ENCODE peak calls at places on chromosome 18, in five cellular contexts. One of them, this sample, is unnamed. For H3K4me1, the result is how much of the 10 kb centered on the place peaks cover.

GRCh38 chr18:54948350-54948837 is 10.9 kb downstream of the CCDC68 start:
- DNase-seq in K562: no peak
- DNase-seq in A549: peak
- DNase-seq in IMR-90: peak
- DNase-seq in SK-N-SH: no peak
- DNase-seq in this sample: no peak

GRCh38 chr18:45324489-45325111 is 290.7 kb upstream of the SLC14A2 start:
- DNase-seq in K562: no peak
- DNase-seq in A549: no peak
- DNase-seq in IMR-90: peak
- DNase-seq in SK-N-SH: no peak
- DNase-seq in this sample: no peak

GRCh38 chr18:47283476-47283875 is 32.0 kb upstream of the SKOR2 start:
- DNase-seq in K562: peak
- DNase-seq in A549: peak
- DNase-seq in IMR-90: peak
- DNase-seq in SK-N-SH: peak
- DNase-seq in this sample: no peak

GRCh38 chr18:28584726-28585125 is 407.8 kb upstream of the CDH2 start:
- DNase-seq in K562: no peak
- DNase-seq in A549: no peak
- DNase-seq in IMR-90: peak
- DNase-seq in SK-N-SH: no peak
- DNase-seq in this sample: no peak

GRCh38 chr18:11518788-11519685 is 90.4 kb upstream of the SLC35G4 start:
- DNase-seq in K562: peak
- DNase-seq in A549: peak
- DNase-seq in IMR-90: peak
- DNase-seq in SK-N-SH: peak
- DNase-seq in this sample: no peak

GRCh38 chr18:48675330-48675761 is 136.5 kb downstream of the CTIF start:
- DNase-seq in K562: peak
- DNase-seq in A549: peak
- DNase-seq in IMR-90: peak
- DNase-seq in SK-N-SH: peak
- DNase-seq in this sample: peak

GRCh38 chr18:48952287-48953095 is 1.7 kb upstream of the SMAD7 start:
- DNase-seq in K562: peak
- DNase-seq in A549: peak
- DNase-seq in IMR-90: peak
- DNase-seq in SK-N-SH: peak
- DNase-seq in this sample: no peak

GRCh38 chr18:68734311-68734710 is 19.4 kb upstream of the TMX3 start:
- DNase-seq in K562: no peak
- DNase-seq in A549: no peak
- DNase-seq in IMR-90: peak
- DNase-seq in SK-N-SH: no peak
- DNase-seq in this sample: no peak

GRCh38 chr18:39325973-39326372 is 1760.4 kb upstream of the CELF4 start:
- DNase-seq in K562: no peak
- DNase-seq in A549: no peak
- DNase-seq in IMR-90: no peak
- DNase-seq in SK-N-SH: no peak
- DNase-seq in this sample: no peak

GRCh38 chr18:45935591-45936335 is 31.4 kb downstream of the EPG5 start:
- DNase-seq in K562: no peak
- DNase-seq in A549: no peak
- DNase-seq in IMR-90: peak
- DNase-seq in SK-N-SH: no peak
- DNase-seq in this sample: no peak

GRCh38 chr18:902179-902718 is 2.4 kb upstream of the ADCYAP1 start:
- DNase-seq in K562: no peak
- DNase-seq in A549: no peak
- DNase-seq in IMR-90: no peak
- DNase-seq in SK-N-SH: no peak
- DNase-seq in this sample: no peak

GRCh38 chr18:44051088-44051487 is 629.6 kb upstream of the SETBP1 start:
- DNase-seq in K562: no peak
- DNase-seq in A549: no peak
- DNase-seq in IMR-90: no peak
- DNase-seq in SK-N-SH: no peak
- DNase-seq in this sample: no peak

GRCh38 chr18:45621068-45621511 is 5.8 kb downstream of the SLC14A2 start:
- DNase-seq in K562: peak
- DNase-seq in A549: peak
- DNase-seq in IMR-90: peak
- DNase-seq in SK-N-SH: peak
- DNase-seq in this sample: no peak

GRCh38 chr18:62878305-62878704 is 163.0 kb downstream of the PHLPP1 start:
- DNase-seq in K562: no peak
- DNase-seq in A549: peak
- DNase-seq in IMR-90: no peak
- DNase-seq in SK-N-SH: no peak
- DNase-seq in this sample: no peak

GRCh38 chr18:27685807-27686412 is 491.0 kb downstream of the CDH2 start:
- DNase-seq in K562: peak
- DNase-seq in A549: peak
- DNase-seq in IMR-90: peak
- DNase-seq in SK-N-SH: peak
- DNase-seq in this sample: no peak

GRCh38 chr18:69469444-69469919 is 68.8 kb downstream of the DOK6 start:
- DNase-seq in K562: peak
- DNase-seq in A549: peak
- DNase-seq in IMR-90: no peak
- DNase-seq in SK-N-SH: peak
- DNase-seq in this sample: no peak

GRCh38 chr18:21242141-21243040 is at the start of gene GREB1L:
- DNase-seq in K562: no peak
- DNase-seq in A549: peak
- DNase-seq in IMR-90: no peak
- DNase-seq in SK-N-SH: peak
- DNase-seq in this sample: no peak

GRCh38 chr18:49590608-49591007 is 28.8 kb downstream of the LIPG start:
- DNase-seq in K562: no peak
- DNase-seq in A549: no peak
- DNase-seq in IMR-90: no peak
- DNase-seq in SK-N-SH: no peak
- DNase-seq in this sample: no peak

GRCh38 chr18:36843784-36844183 is 14.9 kb downstream of the KIAA1328 start:
- DNase-seq in K562: no peak
- DNase-seq in A549: no peak
- DNase-seq in IMR-90: peak
- DNase-seq in SK-N-SH: no peak
- DNase-seq in this sample: no peak

GRCh38 chr18:61554117-61554776 is 221.0 kb downstream of the CDH20 start:
- DNase-seq in K562: no peak
- DNase-seq in A549: no peak
- DNase-seq in IMR-90: no peak
- DNase-seq in SK-N-SH: no peak
- DNase-seq in this sample: no peak

GRCh38 chr18:69865656-69866241 is 81.9 kb downstream of the CD226 start:
- DNase-seq in K562: no peak
- DNase-seq in A549: no peak
- DNase-seq in IMR-90: no peak
- DNase-seq in SK-N-SH: no peak
- DNase-seq in this sample: no peak

GRCh38 chr18:37658894-37659293 is 93.3 kb upstream of the CELF4 start:
- DNase-seq in K562: no peak
- DNase-seq in A549: no peak
- DNase-seq in IMR-90: no peak
- DNase-seq in SK-N-SH: no peak
- DNase-seq in this sample: no peak

GRCh38 chr18:44882163-44882881 is 201.6 kb downstream of the SETBP1 start:
- DNase-seq in K562: no peak
- DNase-seq in A549: no peak
- DNase-seq in IMR-90: no peak
- DNase-seq in SK-N-SH: no peak
- DNase-seq in this sample: no peak

GRCh38 chr18:66646622-66647021 is 42.7 kb upstream of the CDH19 start:
- DNase-seq in K562: no peak
- DNase-seq in A549: no peak
- DNase-seq in IMR-90: no peak
- DNase-seq in SK-N-SH: no peak
- DNase-seq in this sample: no peak

GRCh38 chr18:32019251-32019943 is 772 bp downstream of the RNF125 start:
- DNase-seq in K562: no peak
- DNase-seq in A549: peak
- DNase-seq in IMR-90: no peak
- DNase-seq in SK-N-SH: peak
- DNase-seq in this sample: no peak

GRCh38 chr18:47409519-47409918 is 158.1 kb upstream of the SKOR2 start:
- DNase-seq in K562: no peak
- DNase-seq in A549: no peak
- DNase-seq in IMR-90: no peak
- DNase-seq in SK-N-SH: no peak
- DNase-seq in this sample: no peak

GRCh38 chr18:74436158-74436755 is 20.9 kb downstream of the DIPK1C start:
- DNase-seq in K562: no peak
- DNase-seq in A549: no peak
- DNase-seq in IMR-90: no peak
- DNase-seq in SK-N-SH: no peak
- DNase-seq in this sample: no peak

GRCh38 chr18:36809590-36810381 is 19.0 kb downstream of the TPGS2 start:
- DNase-seq in K562: peak
- DNase-seq in A549: peak
- DNase-seq in IMR-90: peak
- DNase-seq in SK-N-SH: peak
- DNase-seq in this sample: peak

GRCh38 chr18:36130039-36130831 is 536 bp downstream of the ELP2 start:
- DNase-seq in K562: peak
- DNase-seq in A549: no peak
- DNase-seq in IMR-90: peak
- DNase-seq in SK-N-SH: peak
- DNase-seq in this sample: no peak

GRCh38 chr18:28043631-28044030 is 133.3 kb downstream of the CDH2 start:
- DNase-seq in K562: no peak
- DNase-seq in A549: no peak
- DNase-seq in IMR-90: no peak
- DNase-seq in SK-N-SH: no peak
- DNase-seq in this sample: no peak

GRCh38 chr18:41096504-41096903 is 858.5 kb upstream of the PIK3C3 start:
- DNase-seq in K562: no peak
- DNase-seq in A549: no peak
- DNase-seq in IMR-90: peak
- DNase-seq in SK-N-SH: peak
- DNase-seq in this sample: no peak

GRCh38 chr18:34767601-34768027 is 57.5 kb downstream of the DTNA start:
- DNase-seq in K562: no peak
- DNase-seq in A549: no peak
- DNase-seq in IMR-90: peak
- DNase-seq in SK-N-SH: no peak
- DNase-seq in this sample: no peak

GRCh38 chr18:34771958-34772357 is 61.9 kb downstream of the DTNA start:
- DNase-seq in K562: no peak
- DNase-seq in A549: no peak
- DNase-seq in IMR-90: peak
- DNase-seq in SK-N-SH: no peak
- DNase-seq in this sample: no peak

GRCh38 chr18:34772887-34773286 is 62.8 kb downstream of the DTNA start:
- DNase-seq in K562: no peak
- DNase-seq in A549: no peak
- DNase-seq in IMR-90: peak
- DNase-seq in SK-N-SH: no peak
- DNase-seq in this sample: no peak

GRCh38 chr18:34773961-34774754 is 64.1 kb downstream of the DTNA start:
- DNase-seq in K562: no peak
- DNase-seq in A549: no peak
- DNase-seq in IMR-90: peak
- DNase-seq in SK-N-SH: peak
- DNase-seq in this sample: no peak

DNA sequence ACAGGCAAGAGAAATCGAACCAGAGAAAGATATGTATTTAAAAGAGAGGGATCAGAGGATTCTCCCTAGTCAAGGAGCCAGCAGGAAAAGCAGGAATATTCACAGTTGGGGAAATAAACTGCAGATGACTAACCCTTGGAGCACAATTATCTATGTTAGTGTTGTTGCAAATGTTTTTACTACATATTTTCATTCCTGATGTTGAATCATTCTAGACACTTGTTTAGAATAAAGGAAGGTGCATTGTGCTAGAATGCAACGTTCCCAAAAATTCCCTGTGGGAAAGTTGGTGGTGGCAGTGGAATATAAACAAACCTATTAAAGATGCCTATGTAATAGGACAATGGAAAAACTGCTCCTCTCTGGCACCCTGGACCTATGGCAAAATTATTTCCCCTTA is 63.3 kb downstream of the DTNA start:
- DNase-seq in K562: no peak
- DNase-seq in A549: no peak
- DNase-seq in IMR-90: peak
- DNase-seq in SK-N-SH: no peak
- DNase-seq in this sample: no peak
- TF ChIP-seq RCOR1 in K562: no peak
- TF ChIP-seq RCOR1 in A549: no peak
- TF ChIP-seq RCOR1 in IMR-90: no peak
- TF ChIP-seq RCOR1 in SK-N-SH: no peak
- TF ChIP-seq RCOR1 in this sample: no peak

DNA sequence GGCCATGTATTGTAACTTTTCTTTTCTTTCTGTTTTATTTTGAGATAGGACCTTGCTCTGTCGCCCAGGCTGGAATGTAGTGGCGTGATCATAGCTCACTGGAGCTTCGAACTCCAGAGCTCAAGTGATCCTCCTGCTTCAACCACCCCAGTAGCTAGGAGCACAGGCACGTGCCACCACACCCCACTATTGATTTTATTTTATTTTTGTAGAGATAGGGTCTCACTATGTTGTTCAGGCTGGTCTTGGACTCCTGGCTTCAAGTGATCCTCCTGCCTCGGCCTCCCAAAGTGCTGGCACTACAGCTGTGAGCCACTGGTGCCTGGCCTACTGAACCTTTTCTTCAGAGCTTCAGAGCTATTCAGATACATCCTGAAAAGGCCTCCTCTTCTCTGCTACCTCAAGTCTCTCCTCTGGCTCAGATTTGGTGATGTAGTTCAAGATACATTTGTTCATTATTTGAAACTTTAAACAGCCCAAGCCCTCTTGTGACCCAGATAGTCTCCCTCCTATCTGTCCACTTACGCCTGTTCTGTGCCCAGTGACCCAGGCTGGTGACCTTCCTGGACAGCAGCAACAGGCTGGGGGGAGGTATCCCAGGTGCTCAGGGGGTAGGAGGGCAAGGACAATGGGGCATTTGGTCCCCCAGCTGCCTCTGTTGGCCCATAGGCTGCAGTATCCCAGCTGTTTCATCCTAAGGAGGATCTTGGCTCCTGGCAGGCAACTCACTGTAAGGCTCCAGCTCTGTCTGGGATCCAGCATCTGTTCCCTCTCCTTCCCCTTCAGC is 38.6 kb downstream of the LAMA3 start:
- DNase-seq in K562: no peak
- DNase-seq in A549: no peak
- DNase-seq in IMR-90: no peak
- DNase-seq in SK-N-SH: no peak
- DNase-seq in this sample: no peak
- H3K4me1 ChIP-seq in K562: under half
- H3K4me1 ChIP-seq in A549: under half
- H3K4me1 ChIP-seq in IMR-90: under half
- H3K4me1 ChIP-seq in SK-N-SH: under half
- H3K4me1 ChIP-seq in this sample: under half

GRCh38 chr18:76425299-76426101 is 69.5 kb downstream of the ZNF516 start:
- DNase-seq in K562: no peak
- DNase-seq in A549: no peak
- DNase-seq in IMR-90: peak
- DNase-seq in SK-N-SH: no peak
- DNase-seq in this sample: no peak
- TF ChIP-seq RCOR1 in K562: no peak
- TF ChIP-seq RCOR1 in A549: no peak
- TF ChIP-seq RCOR1 in IMR-90: no peak
- TF ChIP-seq RCOR1 in SK-N-SH: no peak
- TF ChIP-seq RCOR1 in this sample: no peak

GRCh38 chr18:3268306-3268705 is 6.4 kb downstream of the MYL12B start:
- DNase-seq in K562: no peak
- DNase-seq in A549: no peak
- DNase-seq in IMR-90: no peak
- DNase-seq in SK-N-SH: no peak
- DNase-seq in this sample: no peak
- H3K4me1 ChIP-seq in K562: half or more
- H3K4me1 ChIP-seq in A549: half or more
- H3K4me1 ChIP-seq in IMR-90: under half
- H3K4me1 ChIP-seq in SK-N-SH: under half
- H3K4me1 ChIP-seq in this sample: under half

This sample was measured in GM12878.